ENCODE peak calls at places on chromosomes 1 and 21, in five cellular contexts. Y, V, H, J and B are unnamed samples.
A peak's percentile ranks its signal among the peaks of the same experiment; 100 is the strongest.

GRCh38 chr1:214520544-214521165 is 30.7 kb downstream of the PTPN14 start:
- DNase-seq in V (no peak), J (no peak), H (no peak), Y (no peak), B (no peak)

GRCh38 chr1:1164701-1165451 is 8.8 kb upstream of the TTLL10 start:
- DNase-seq in H (peak; percentile 84), V (no peak), Y (no peak), J (peak; percentile 78), B (no peak)

GRCh38 chr21:40769231-40769630 is 77.7 kb downstream of the DSCAM start:
- DNase-seq in J (no peak), V (no peak), Y (no peak), H (no peak), B (no peak)

GRCh38 chr21:15408089-15408488 is 321.7 kb upstream of the USP25 start:
- DNase-seq in H (no peak), Y (no peak), J (no peak), V (no peak), B (no peak)

GRCh38 chr1:183841950-183842816 is 37.3 kb downstream of the RGL1 start:
- DNase-seq in Y (peak; percentile 29), V (no peak), H (peak; percentile 74), J (no peak), B (no peak)

GRCh38 chr21:44436958-44437357 is 18.4 kb upstream of the LRRC3 start:
- DNase-seq in H (no peak), V (no peak), J (no peak), Y (no peak), B (peak; percentile 44)

GRCh38 chr1:95043141-95043980 is 29.4 kb downstream of the ALG14 start:
- DNase-seq in H (peak; percentile 91), Y (peak; percentile 90), V (peak; percentile 97), J (peak; percentile 74), B (peak; percentile 91)

GRCh38 chr1:86155061-86155806 is 1.3 kb downstream of the COL24A1 start:
- DNase-seq in Y (no peak), J (peak; percentile 0), H (peak; percentile 34), V (peak; percentile 61), B (peak; percentile 85)

GRCh38 chr1:44262414-44262813 is 49.1 kb downstream of the DMAP1 start:
- DNase-seq in H (no peak), V (no peak), Y (peak; percentile 67), J (no peak), B (no peak)

GRCh38 chr21:42495765-42496119 is 282 bp downstream of the RSPH1 start:
- DNase-seq in V (no peak), J (no peak), H (peak; percentile 70), Y (peak; percentile 76), B (no peak)

GRCh38 chr21:45322960-45323461 is 35.3 kb upstream of the POFUT2 start:
- DNase-seq in H (no peak), V (no peak), Y (no peak), J (no peak), B (peak; percentile 66)

GRCh38 chr21:39379986-39380891 is 31.4 kb upstream of the HMGN1 start:
- DNase-seq in Y (peak; percentile 92), J (peak; percentile 86), H (peak; percentile 98), V (peak; percentile 95), B (peak; percentile 98)

GRCh38 chr1:182122265-182122664 is 60.8 kb upstream of the ZNF648 start:
- DNase-seq in J (no peak), V (no peak), Y (no peak), H (no peak), B (no peak)

GRCh38 chr1:152842556-152842955 is at the start of gene LCE6A:
- DNase-seq in Y (no peak), J (no peak), V (no peak), H (no peak), B (no peak)
- H3K9me3 ChIP-seq in Y (no peaks in the 10 kb centered on the region), J (no peaks in the 10 kb centered on the region), V (no peaks in the 10 kb centered on the region), H (no peaks in the 10 kb centered on the region), B (no peaks in the 10 kb centered on the region)

GRCh38 chr1:3929122-3929521 is 29.1 kb upstream of the C1orf174 start:
- DNase-seq in H (no peak), Y (no peak), J (no peak), V (no peak), B (no peak)
- H3K9me3 ChIP-seq in H (no peaks in the 10 kb centered on the region), Y (no peaks in the 10 kb centered on the region), J (no peaks in the 10 kb centered on the region), V (no peaks in the 10 kb centered on the region), B (no peaks in the 10 kb centered on the region)

GRCh38 chr1:204338997-204339396 is 20.7 kb downstream of the PLEKHA6 start:
- DNase-seq in Y (no peak), J (no peak), H (no peak), V (no peak), B (no peak)

GRCh38 chr1:204337047-204337446 is 22.7 kb downstream of the PLEKHA6 start:
- DNase-seq in H (no peak), V (no peak), J (no peak), Y (no peak), B (no peak)

GRCh38 chr1:204336642-204337041 is 23.1 kb downstream of the PLEKHA6 start:
- DNase-seq in J (no peak), V (no peak), Y (no peak), H (no peak), B (no peak)

GRCh38 chr1:204337583-204337982 is 22.1 kb downstream of the PLEKHA6 start:
- DNase-seq in J (no peak), Y (peak; percentile 65), V (no peak), H (no peak), B (no peak)

DNA sequence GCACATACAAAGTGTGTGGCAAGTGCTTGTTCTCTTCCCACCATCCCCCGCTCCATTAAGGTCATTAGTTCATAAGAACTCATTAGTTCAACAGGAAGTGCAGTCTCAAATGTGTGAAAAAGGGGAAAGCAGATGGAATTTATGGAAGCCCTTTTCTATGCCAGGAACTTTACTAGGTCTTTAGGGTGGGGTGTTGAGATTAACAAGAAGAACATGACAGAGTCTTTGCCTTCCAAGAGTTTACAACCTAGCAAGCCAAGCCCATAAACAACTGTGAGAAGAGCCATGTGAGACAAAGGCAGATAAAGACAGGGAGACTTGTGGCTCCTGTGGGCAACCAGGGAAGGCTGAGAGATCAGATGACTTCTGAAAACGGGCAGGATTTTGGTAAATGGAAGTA is 21.4 kb downstream of the PLEKHA6 start:
- DNase-seq in H (no peak), Y (peak; percentile 58), V (no peak), J (no peak), B (no peak)
- H3K9me3 ChIP-seq in H (no peaks in the 10 kb centered on the region), Y (no peaks in the 10 kb centered on the region), V (no peaks in the 10 kb centered on the region), J (no peaks in the 10 kb centered on the region), B (no peaks in the 10 kb centered on the region)

DNA sequence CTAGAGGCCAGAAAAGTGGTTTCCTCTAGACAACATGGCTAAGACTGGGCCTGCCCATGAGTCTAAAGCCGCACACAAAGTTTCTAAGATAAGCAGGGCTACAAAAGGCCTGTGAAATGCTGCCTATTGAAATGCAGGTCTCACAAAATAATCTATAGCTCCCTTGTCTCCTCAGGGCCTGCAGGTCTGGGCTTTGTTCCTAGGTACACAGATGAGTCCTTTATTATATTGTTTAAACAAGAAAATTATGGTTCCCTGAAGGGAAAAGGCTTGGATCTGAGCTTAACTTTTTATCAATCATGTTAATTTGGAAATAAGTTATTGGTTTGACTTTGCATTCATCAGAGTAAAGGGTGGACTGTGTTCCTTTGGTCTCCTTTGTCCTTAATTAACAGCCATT is 413.4 kb upstream of the BEND5 start:
- DNase-seq in V (no peak), J (no peak), H (no peak), Y (no peak), B (no peak)
- H3K9me3 ChIP-seq in V (no peaks in the 10 kb centered on the region), J (no peaks in the 10 kb centered on the region), H (no peaks in the 10 kb centered on the region), Y (peaks cover 14% of the 10 kb centered on the region), B (peaks cover 3% of the 10 kb centered on the region)